ENCODE peak calls at places on chromosomes 4 and X, in five cellular contexts. One of them, this sample, is unnamed.

GRCh38 chrX:56813318-56813837 is 84.3 kb downstream of the NBDY start:
- DNase-seq in heart right ventricle: no peak
- DNase-seq in heart left ventricle: no peak
- DNase-seq in HFF-Myc: peak; percentile 17
- DNase-seq in esophagus squamous epithelium: no peak
- DNase-seq in this sample: peak; percentile 91

GRCh38 chrX:119398587-119398973 is 556 bp upstream of the SLC25A43 start:
- DNase-seq in heart right ventricle: no peak
- DNase-seq in HFF-Myc: no peak
- DNase-seq in heart left ventricle: no peak
- DNase-seq in esophagus squamous epithelium: no peak
- DNase-seq in this sample: peak; percentile 36

GRCh38 chr4:153204247-153205027 is at the start of gene TRIM2:
- DNase-seq in HFF-Myc: no peak
- DNase-seq in heart right ventricle: peak; percentile 58
- DNase-seq in heart left ventricle: peak; percentile 67
- DNase-seq in esophagus squamous epithelium: no peak
- DNase-seq in this sample: peak; percentile 66

GRCh38 chr4:145557720-145558119 is 61.5 kb upstream of the MMAA start:
- DNase-seq in heart left ventricle: peak; percentile 50
- DNase-seq in esophagus squamous epithelium: no peak
- DNase-seq in HFF-Myc: peak; percentile 46
- DNase-seq in heart right ventricle: peak; percentile 18
- DNase-seq in this sample: peak; percentile 82

GRCh38 chr4:119135721-119136121 is at the start of gene MYOZ2:
- DNase-seq in HFF-Myc: no peak
- DNase-seq in heart left ventricle: peak; percentile 47
- DNase-seq in esophagus squamous epithelium: no peak
- DNase-seq in heart right ventricle: no peak
- DNase-seq in this sample: peak; percentile 67

GRCh38 chr4:150297861-150298474 is 219.7 kb downstream of the DCLK2 start:
- DNase-seq in esophagus squamous epithelium: no peak
- DNase-seq in heart left ventricle: peak; percentile 27
- DNase-seq in heart right ventricle: no peak
- DNase-seq in HFF-Myc: no peak
- DNase-seq in this sample: peak; percentile 71

GRCh38 chr4:82801910-82802521 is 3.4 kb upstream of the SCD5 start:
- DNase-seq in HFF-Myc: no peak
- DNase-seq in heart left ventricle: no peak
- DNase-seq in heart right ventricle: no peak
- DNase-seq in esophagus squamous epithelium: no peak
- DNase-seq in this sample: peak; percentile 58

GRCh38 chr4:114378306-114378903 is 220.2 kb upstream of the UGT8 start:
- DNase-seq in heart right ventricle: no peak
- DNase-seq in esophagus squamous epithelium: no peak
- DNase-seq in HFF-Myc: peak; percentile 12
- DNase-seq in heart left ventricle: no peak
- DNase-seq in this sample: peak; percentile 78

GRCh38 chr4:187499961-187500360 is 495.6 kb upstream of the ZFP42 start:
- DNase-seq in HFF-Myc: no peak
- DNase-seq in esophagus squamous epithelium: no peak
- DNase-seq in heart left ventricle: no peak
- DNase-seq in heart right ventricle: no peak
- DNase-seq in this sample: no peak

GRCh38 chr4:133162941-133163340 is 13.8 kb downstream of the PCDH10 start:
- DNase-seq in heart right ventricle: no peak
- DNase-seq in HFF-Myc: no peak
- DNase-seq in esophagus squamous epithelium: no peak
- DNase-seq in heart left ventricle: no peak
- DNase-seq in this sample: no peak

GRCh38 chr4:79855081-79855480 is 217.9 kb downstream of the ANTXR2 start:
- DNase-seq in heart left ventricle: no peak
- DNase-seq in HFF-Myc: no peak
- DNase-seq in heart right ventricle: no peak
- DNase-seq in esophagus squamous epithelium: no peak
- DNase-seq in this sample: peak; percentile 46

GRCh38 chr4:164039482-164039881 is 545.0 kb downstream of the TMA16 start:
- DNase-seq in HFF-Myc: no peak
- DNase-seq in heart left ventricle: no peak
- DNase-seq in esophagus squamous epithelium: no peak
- DNase-seq in heart right ventricle: no peak
- DNase-seq in this sample: no peak

GRCh38 chr4:25486171-25486570 is 109.1 kb downstream of the ANAPC4 start:
- DNase-seq in esophagus squamous epithelium: no peak
- DNase-seq in heart left ventricle: no peak
- DNase-seq in HFF-Myc: no peak
- DNase-seq in heart right ventricle: no peak
- DNase-seq in this sample: no peak

GRCh38 chrX:47380268-47380667 is 9.9 kb downstream of the ZNF157 start:
- DNase-seq in heart right ventricle: peak; percentile 13
- DNase-seq in HFF-Myc: no peak
- DNase-seq in heart left ventricle: peak; percentile 17
- DNase-seq in esophagus squamous epithelium: no peak
- DNase-seq in this sample: no peak

GRCh38 chr4:7280906-7281305 is 88.6 kb downstream of the SORCS2 start:
- DNase-seq in heart left ventricle: no peak
- DNase-seq in esophagus squamous epithelium: no peak
- DNase-seq in heart right ventricle: no peak
- DNase-seq in HFF-Myc: no peak
- DNase-seq in this sample: peak; percentile 72

GRCh38 chr4:128524311-128524710 is 236.7 kb upstream of the PGRMC2 start:
- DNase-seq in HFF-Myc: no peak
- DNase-seq in esophagus squamous epithelium: no peak
- DNase-seq in heart left ventricle: no peak
- DNase-seq in heart right ventricle: peak; percentile 28
- DNase-seq in this sample: peak; percentile 96

GRCh38 chrX:14899607-14900006 is 26.4 kb downstream of the MOSPD2 start:
- DNase-seq in HFF-Myc: peak; percentile 26
- DNase-seq in heart left ventricle: no peak
- DNase-seq in esophagus squamous epithelium: no peak
- DNase-seq in heart right ventricle: no peak
- DNase-seq in this sample: peak; percentile 58

GRCh38 chrX:111585337-111585736 is 73.9 kb downstream of the SERTM2 start:
- DNase-seq in HFF-Myc: no peak
- DNase-seq in heart left ventricle: no peak
- DNase-seq in heart right ventricle: no peak
- DNase-seq in esophagus squamous epithelium: no peak
- DNase-seq in this sample: no peak

GRCh38 chrX:153662266-153662665 is 11.3 kb downstream of the PNCK start:
- DNase-seq in heart right ventricle: peak; percentile 37
- DNase-seq in HFF-Myc: no peak
- DNase-seq in heart left ventricle: no peak
- DNase-seq in esophagus squamous epithelium: no peak
- DNase-seq in this sample: peak; percentile 36

GRCh38 chrX:115697806-115698205 is 136.8 kb downstream of the PLS3 start:
- DNase-seq in heart right ventricle: no peak
- DNase-seq in heart left ventricle: no peak
- DNase-seq in esophagus squamous epithelium: no peak
- DNase-seq in HFF-Myc: no peak
- DNase-seq in this sample: no peak

GRCh38 chr4:122824616-122825015 is 2.0 kb upstream of the FGF2 start:
- DNase-seq in heart left ventricle: no peak
- DNase-seq in esophagus squamous epithelium: no peak
- DNase-seq in HFF-Myc: no peak
- DNase-seq in heart right ventricle: no peak
- DNase-seq in this sample: peak; percentile 30

GRCh38 chrX:85243155-85243554 is 424 bp downstream of the SATL1 start:
- DNase-seq in esophagus squamous epithelium: no peak
- DNase-seq in heart right ventricle: no peak
- DNase-seq in HFF-Myc: no peak
- DNase-seq in heart left ventricle: no peak
- DNase-seq in this sample: no peak

GRCh38 chrX:13283512-13283911 is 36.3 kb downstream of the ATXN3L start:
- DNase-seq in esophagus squamous epithelium: no peak
- DNase-seq in HFF-Myc: no peak
- DNase-seq in heart left ventricle: no peak
- DNase-seq in heart right ventricle: no peak
- DNase-seq in this sample: peak; percentile 4

GRCh38 chrX:1492421-1493012 is 39.8 kb upstream of the ASMTL start:
- DNase-seq in heart right ventricle: no peak
- DNase-seq in HFF-Myc: no peak
- DNase-seq in heart left ventricle: no peak
- DNase-seq in esophagus squamous epithelium: no peak
- DNase-seq in this sample: no peak

GRCh38 chr4:41061482-41062185 is 152.7 kb downstream of the APBB2 start:
- DNase-seq in esophagus squamous epithelium: no peak
- DNase-seq in HFF-Myc: no peak
- DNase-seq in heart left ventricle: no peak
- DNase-seq in heart right ventricle: no peak
- DNase-seq in this sample: peak; percentile 28

GRCh38 chrX:8783100-8784098 is 17.8 kb downstream of the FAM9A start:
- DNase-seq in heart left ventricle: no peak
- DNase-seq in heart right ventricle: no peak
- DNase-seq in HFF-Myc: no peak
- DNase-seq in esophagus squamous epithelium: no peak
- DNase-seq in this sample: peak; percentile 10

GRCh38 chr4:105088110-105088879 is 58.4 kb upstream of the TET2 start:
- DNase-seq in heart right ventricle: no peak
- DNase-seq in heart left ventricle: no peak
- DNase-seq in esophagus squamous epithelium: no peak
- DNase-seq in HFF-Myc: peak; percentile 70
- DNase-seq in this sample: peak; percentile 92

DNA sequence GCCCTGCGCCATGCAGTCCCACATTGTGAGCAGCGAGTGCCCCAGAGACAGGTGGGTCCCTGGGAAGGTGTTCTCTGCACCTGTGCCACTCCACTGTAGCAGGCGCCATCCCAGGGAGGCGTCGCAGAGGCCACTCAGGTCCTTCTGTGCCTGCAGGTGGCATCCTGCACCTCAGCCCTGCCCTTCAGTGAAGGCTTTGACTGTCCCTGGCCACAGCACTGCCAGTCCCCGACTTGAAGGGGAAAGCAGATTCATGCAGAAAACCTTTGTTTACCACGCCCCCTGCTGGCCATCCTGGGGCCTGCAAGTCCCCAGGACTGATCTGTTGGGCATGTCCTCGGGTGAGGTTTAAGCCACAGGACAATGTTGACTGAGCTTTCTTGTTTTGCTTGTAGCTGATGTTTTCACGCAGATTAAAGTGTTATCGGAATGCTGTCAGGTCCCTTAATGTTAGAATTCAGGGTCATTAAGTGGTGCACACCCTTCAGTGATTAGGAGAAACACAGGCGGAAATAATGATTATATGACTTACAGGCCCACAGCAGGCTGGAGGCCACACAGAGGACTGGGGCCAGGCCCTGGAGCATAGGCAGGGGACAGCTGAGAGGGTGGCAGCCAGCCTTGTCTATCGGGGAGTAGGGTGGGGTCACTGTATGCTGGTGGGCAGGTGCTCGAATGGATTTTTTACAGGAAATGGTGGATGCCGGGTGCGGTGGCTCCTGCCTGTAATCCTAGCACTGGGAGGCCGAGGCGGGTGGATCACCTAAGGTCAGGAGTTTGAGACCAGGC is 5.0 kb downstream of the TACC3 start:
- DNase-seq in heart left ventricle: peak; percentile 88
- DNase-seq in heart right ventricle: peak; percentile 89
- DNase-seq in esophagus squamous epithelium: peak; percentile 44
- DNase-seq in HFF-Myc: peak; percentile 66
- DNase-seq in this sample: peak; percentile 73
- H3K4me3 ChIP-seq in heart left ventricle: no peak overlapping the region
- H3K4me3 ChIP-seq in heart right ventricle: peak overlapping the region; percentile 9
- H3K4me3 ChIP-seq in esophagus squamous epithelium: no peak overlapping the region
- H3K4me3 ChIP-seq in HFF-Myc: no peak overlapping the region
- H3K4me3 ChIP-seq in this sample: no peak overlapping the region

GRCh38 chrX:48802813-48803261 is 970 bp downstream of the HDAC6 start:
- DNase-seq in HFF-Myc: no peak
- DNase-seq in heart left ventricle: no peak
- DNase-seq in esophagus squamous epithelium: no peak
- DNase-seq in heart right ventricle: no peak
- DNase-seq in this sample: peak; percentile 38
- H3K4me3 ChIP-seq in HFF-Myc: peak overlapping the region; percentile 57
- H3K4me3 ChIP-seq in heart left ventricle: no peak overlapping the region
- H3K4me3 ChIP-seq in esophagus squamous epithelium: peak overlapping the region; percentile 38
- H3K4me3 ChIP-seq in heart right ventricle: peak overlapping the region; percentile 62
- H3K4me3 ChIP-seq in this sample: peak overlapping the region; percentile 94

GRCh38 chrX:108737754-108738153 is 1.4 kb upstream of the IRS4 start:
- DNase-seq in esophagus squamous epithelium: no peak
- DNase-seq in HFF-Myc: no peak
- DNase-seq in heart left ventricle: no peak
- DNase-seq in heart right ventricle: no peak
- DNase-seq in this sample: no peak
- H3K4me3 ChIP-seq in esophagus squamous epithelium: no peak overlapping the region
- H3K4me3 ChIP-seq in HFF-Myc: no peak overlapping the region
- H3K4me3 ChIP-seq in heart left ventricle: no peak overlapping the region
- H3K4me3 ChIP-seq in heart right ventricle: no peak overlapping the region
- H3K4me3 ChIP-seq in this sample: no peak overlapping the region

GRCh38 chrX:69285401-69285871 is 120.2 kb upstream of the PJA1 start:
- DNase-seq in esophagus squamous epithelium: no peak
- DNase-seq in HFF-Myc: no peak
- DNase-seq in heart right ventricle: peak; percentile 44
- DNase-seq in heart left ventricle: peak; percentile 40
- DNase-seq in this sample: peak; percentile 13
- H3K4me3 ChIP-seq in esophagus squamous epithelium: peak overlapping the region; percentile 18
- H3K4me3 ChIP-seq in HFF-Myc: peak overlapping the region; percentile 27
- H3K4me3 ChIP-seq in heart right ventricle: peak overlapping the region; percentile 43
- H3K4me3 ChIP-seq in heart left ventricle: no peak overlapping the region
- H3K4me3 ChIP-seq in this sample: peak overlapping the region; percentile 61

GRCh38 chr4:55363618-55364420 is 17.8 kb downstream of the SRD5A3 start:
- DNase-seq in esophagus squamous epithelium: no peak
- DNase-seq in HFF-Myc: no peak
- DNase-seq in heart right ventricle: no peak
- DNase-seq in heart left ventricle: no peak
- DNase-seq in this sample: no peak
- H3K4me3 ChIP-seq in esophagus squamous epithelium: no peak overlapping the region
- H3K4me3 ChIP-seq in HFF-Myc: no peak overlapping the region
- H3K4me3 ChIP-seq in heart right ventricle: no peak overlapping the region
- H3K4me3 ChIP-seq in heart left ventricle: no peak overlapping the region
- H3K4me3 ChIP-seq in this sample: no peak overlapping the region

This sample was measured in GM23248.